ENCODE peak calls at places on chromosome 21, in seven cellular contexts. A is nephron progenitor cell; Y is activated CD4-positive, alpha-beta T cell treated with anti-CD3 and anti-CD28 coated beads, Interleukin-2, amount 50 U/mL, for 4 hours; P is upper lobe of left lung; U is AG09309; V is DMS53; K is anterior cingulate cortex. X is an unnamed sample.

GRCh38 chr21:17523007-17523451 is 10.2 kb downstream of the CXADR start:
- DNase-seq in U (no peak), K (no peak), V (peak), P (no peak), Y (no peak), A (no peak), X (no peak)

GRCh38 chr21:39430457-39430856 is 15.1 kb downstream of the LCA5L start:
- DNase-seq in K (no peak), U (no peak), P (no peak), Y (no peak), A (no peak), V (no peak), X (no peak)

GRCh38 chr21:44884059-44884458 is 10.6 kb upstream of the PTTG1IP start:
- DNase-seq in K (no peak), V (no peak), U (no peak), Y (no peak), P (no peak), A (no peak), X (no peak)

GRCh38 chr21:14271053-14271452 is 55.1 kb downstream of the RBM11 start:
- DNase-seq in A (no peak), K (no peak), V (no peak), P (no peak), U (no peak), Y (no peak), X (no peak)

GRCh38 chr21:14773777-14774345 is 227.7 kb upstream of the SAMSN1 start:
- DNase-seq in V (peak), K (no peak), A (peak), U (no peak), P (no peak), Y (peak), X (peak)

GRCh38 chr21:28193189-28193588 is 799.5 kb downstream of the LTN1 start:
- DNase-seq in Y (no peak), V (peak), A (no peak), U (no peak), K (no peak), P (no peak), X (no peak)

GRCh38 chr21:45971487-45972352 is 9.8 kb upstream of the COL6A1 start:
- DNase-seq in P (peak), V (no peak), Y (no peak), A (peak), U (no peak), K (no peak), X (no peak)

GRCh38 chr21:41147096-41147978 is 20.6 kb upstream of the BACE2 start:
- DNase-seq in K (no peak), A (no peak), U (no peak), P (no peak), V (no peak), Y (no peak), X (no peak)

GRCh38 chr21:32710987-32711386 is 16.8 kb downstream of the SYNJ1 start:
- DNase-seq in K (no peak), Y (no peak), U (no peak), A (no peak), V (no peak), P (no peak), X (no peak)

GRCh38 chr21:45361033-45361997 is 43.6 kb upstream of the COL18A1 start:
- DNase-seq in U (no peak), A (no peak), K (no peak), Y (no peak), V (no peak), P (no peak), X (no peak)

GRCh38 chr21:32604484-32604883 is 7.7 kb downstream of the CFAP298 start:
- DNase-seq in K (no peak), P (no peak), U (no peak), V (no peak), Y (no peak), A (no peak), X (no peak)

GRCh38 chr21:44316277-44316900 is 16.5 kb downstream of the PFKL start:
- DNase-seq in A (no peak), Y (no peak), P (peak), V (no peak), K (no peak), U (no peak), X (no peak)

GRCh38 chr21:33976082-33976979 is 60.7 kb upstream of the ATP5PO start:
- DNase-seq in Y (peak), P (no peak), V (no peak), K (no peak), A (no peak), U (peak), X (peak)

GRCh38 chr21:41511858-41512257 is 3.9 kb upstream of the TMPRSS2 start:
- DNase-seq in A (peak), Y (no peak), V (no peak), U (no peak), K (no peak), P (no peak), X (no peak)

GRCh38 chr21:39156024-39156423 is 27.2 kb downstream of the PSMG1 start:
- DNase-seq in V (no peak), P (no peak), U (no peak), A (no peak), Y (no peak), K (no peak), X (no peak)

GRCh38 chr21:36807421-36808004 is 108.6 kb downstream of the SIM2 start:
- DNase-seq in U (no peak), V (no peak), Y (no peak), K (no peak), P (no peak), A (no peak), X (no peak)

GRCh38 chr21:36825683-36826082 is 126.8 kb downstream of the SIM2 start:
- DNase-seq in Y (no peak), K (no peak), U (no peak), V (peak), P (no peak), A (no peak), X (no peak)

GRCh38 chr21:37073417-37074194 is 552 bp downstream of the TTC3 start:
- DNase-seq in K (peak), P (peak), V (peak), Y (peak), A (peak), U (no peak), X (no peak)

GRCh38 chr21:35585878-35586277 is 474.4 kb downstream of the SETD4 start:
- DNase-seq in V (peak), U (no peak), A (no peak), P (no peak), K (no peak), Y (no peak), X (no peak)

GRCh38 chr21:27346041-27346448 is 379.2 kb upstream of the ADAMTS5 start:
- DNase-seq in K (no peak), P (no peak), A (no peak), Y (no peak), U (no peak), V (no peak), X (no peak)

GRCh38 chr21:21481238-21481637 is 483.0 kb downstream of the NCAM2 start:
- DNase-seq in K (no peak), P (no peak), Y (no peak), U (no peak), A (no peak), V (peak), X (no peak)